ENCODE peak calls at places on chromosomes 2 and 18, in four cellular contexts. D is endodermal cell, H is PC-3, G is thyroid gland. L is an unnamed sample.

GRCh38 chr2:137173514-137173913 is 408.2 kb downstream of the THSD7B start:
- DNase-seq in D (peak; percentile 64), H (peak; percentile 78), G (no peak), L (no peak)

GRCh38 chr2:3870997-3871396 is 167.6 kb downstream of the DCDC2C start:
- DNase-seq in D (no peak), H (no peak), G (no peak), L (no peak)

GRCh38 chr18:60413944-60414547 is 41.5 kb upstream of the MC4R start:
- DNase-seq in D (peak; percentile 79), H (peak; percentile 53), G (no peak), L (no peak)

GRCh38 chr2:62313433-62314227 is 117.7 kb downstream of the B3GNT2 start:
- DNase-seq in D (no peak), H (no peak), G (no peak), L (no peak)

GRCh38 chr2:174329157-174329715 is 5.5 kb upstream of the SP9 start:
- DNase-seq in D (no peak), H (no peak), G (no peak), L (no peak)

GRCh38 chr2:217695033-217695520 is 307.7 kb downstream of the TNS1 start:
- DNase-seq in D (peak; percentile 0), H (peak; percentile 40), G (no peak), L (peak; percentile 88)

GRCh38 chr2:51085679-51086078 is 53.7 kb upstream of the NRXN1 start:
- DNase-seq in D (no peak), H (no peak), G (no peak), L (no peak)

GRCh38 chr2:112629823-112630222 is 15.9 kb upstream of the SLC20A1 start:
- DNase-seq in D (no peak), H (no peak), G (no peak), L (no peak)

GRCh38 chr18:62778976-62779869 is 63.9 kb downstream of the PHLPP1 start:
- DNase-seq in D (no peak), H (no peak), G (no peak), L (no peak)

GRCh38 chr2:63270717-63271116 is 220.1 kb downstream of the OTX1 start:
- DNase-seq in D (no peak), H (no peak), G (no peak), L (no peak)

GRCh38 chr2:60530660-60531276 is 22.7 kb downstream of the BCL11A start:
- DNase-seq in D (peak; percentile 68), H (peak; percentile 34), G (peak; percentile 85), L (no peak)

GRCh38 chr18:53319628-53320027 is 904.8 kb downstream of the MBD2 start:
- DNase-seq in D (no peak), H (no peak), G (no peak), L (no peak)

GRCh38 chr2:130341562-130342019 is 1.1 kb upstream of the IMP4 start:
- DNase-seq in D (no peak), H (peak; percentile 28), G (peak; percentile 42), L (no peak)

GRCh38 chr18:57542126-57542525 is 44.4 kb downstream of the FECH start:
- DNase-seq in D (no peak), H (peak; percentile 51), G (no peak), L (no peak)

GRCh38 chr2:11710210-11710609 is 36.2 kb upstream of the LPIN1 start:
- DNase-seq in D (no peak), H (peak; percentile 93), G (peak; percentile 44), L (no peak)

GRCh38 chr2:10289352-10289751 is 13.4 kb upstream of the HPCAL1 start:
- DNase-seq in D (no peak), H (no peak), G (no peak), L (no peak)

GRCh38 chr2:63649829-63650228 is 61.1 kb downstream of the MDH1 start:
- DNase-seq in D (no peak), H (no peak), G (no peak), L (no peak)

GRCh38 chr2:124755386-124755785 is 730.3 kb downstream of the CNTNAP5 start:
- DNase-seq in D (no peak), H (no peak), G (no peak), L (no peak)

GRCh38 chr2:158724803-158725271 is 70.3 kb upstream of the DAPL1 start:
- DNase-seq in D (peak; percentile 26), H (peak; percentile 93), G (peak; percentile 68), L (no peak)

GRCh38 chr2:26986576-26986975 is 16.1 kb downstream of the MAPRE3 start:
- DNase-seq in D (no peak), H (no peak), G (no peak), L (no peak)

GRCh38 chr2:72117718-72118117 is 29.9 kb downstream of the CYP26B1 start:
- DNase-seq in D (peak; percentile 19), H (no peak), G (no peak), L (no peak)

GRCh38 chr2:36459725-36460137 is 104.2 kb downstream of the CRIM1 start:
- DNase-seq in D (peak; percentile 84), H (peak; percentile 81), G (peak; percentile 74), L (no peak)

GRCh38 chr2:57575703-57576268 is 470.8 kb upstream of the VRK2 start:
- DNase-seq in D (no peak), H (no peak), G (no peak), L (no peak)

GRCh38 chr2:37634914-37635358 is 36.5 kb downstream of the CDC42EP3 start:
- DNase-seq in D (no peak), H (no peak), G (no peak), L (no peak)

GRCh38 chr2:210363261-210363660 is 48.3 kb upstream of the MYL1 start:
- DNase-seq in D (peak; percentile 57), H (peak; percentile 26), G (no peak), L (no peak)

GRCh38 chr2:103121106-103121505 is 359.3 kb downstream of the TMEM182 start:
- DNase-seq in D (peak; percentile 59), H (no peak), G (no peak), L (no peak)

GRCh38 chr2:38187416-38188127 is 111.6 kb upstream of the CYP1B1 start:
- DNase-seq in D (no peak), H (peak; percentile 23), G (peak; percentile 90), L (no peak)

GRCh38 chr2:42973771-42974170 is 181.4 kb upstream of the HAAO start:
- DNase-seq in D (no peak), H (no peak), G (no peak), L (no peak)

GRCh38 chr2:42975358-42975717 is 183.0 kb upstream of the HAAO start:
- DNase-seq in D (no peak), H (no peak), G (no peak), L (no peak)

GRCh38 chr2:42976400-42976799 is 184.0 kb upstream of the HAAO start:
- DNase-seq in D (no peak), H (no peak), G (no peak), L (no peak)

GRCh38 chr2:42974303-42974696 is 181.9 kb upstream of the HAAO start:
- DNase-seq in D (no peak), H (no peak), G (no peak), L (no peak)

GRCh38 chr2:42974697-42975357 is 182.4 kb upstream of the HAAO start:
- DNase-seq in D (peak; percentile 95), H (peak; percentile 66), G (peak; percentile 79), L (peak; percentile 90)
- TF ChIP-seq CTCF in D (peak; percentile 92), H (peak; percentile 88), G (peak; percentile 94), L (peak; percentile 91)

GRCh38 chr2:168247341-168248305 is at the start of gene STK39:
- DNase-seq in D (peak; percentile 94), H (peak; percentile 80), G (peak; percentile 77), L (peak; percentile 90)
- TF ChIP-seq CTCF in D (peak; percentile 49), H (peak; percentile 37), G (no peak), L (no peak)

GRCh38 chr2:216142540-216142939 is 33.4 kb downstream of the XRCC5 start:
- DNase-seq in D (no peak), H (no peak), G (no peak), L (no peak)

GRCh38 chr2:216144372-216144771 is 35.2 kb downstream of the XRCC5 start:
- DNase-seq in D (no peak), H (no peak), G (no peak), L (no peak)

GRCh38 chr2:216134958-216135541 is 25.9 kb downstream of the XRCC5 start:
- DNase-seq in D (no peak), H (no peak), G (no peak), L (no peak)

GRCh38 chr2:216144857-216145256 is 35.7 kb downstream of the XRCC5 start:
- DNase-seq in D (no peak), H (no peak), G (no peak), L (no peak)

GRCh38 chr2:216139884-216140283 is 30.7 kb downstream of the XRCC5 start:
- DNase-seq in D (peak; percentile 65), H (peak; percentile 43), G (peak; percentile 21), L (no peak)
- TF ChIP-seq CTCF in D (peak; percentile 77), H (peak; percentile 72), G (peak; percentile 19), L (peak; percentile 33)

DNA sequence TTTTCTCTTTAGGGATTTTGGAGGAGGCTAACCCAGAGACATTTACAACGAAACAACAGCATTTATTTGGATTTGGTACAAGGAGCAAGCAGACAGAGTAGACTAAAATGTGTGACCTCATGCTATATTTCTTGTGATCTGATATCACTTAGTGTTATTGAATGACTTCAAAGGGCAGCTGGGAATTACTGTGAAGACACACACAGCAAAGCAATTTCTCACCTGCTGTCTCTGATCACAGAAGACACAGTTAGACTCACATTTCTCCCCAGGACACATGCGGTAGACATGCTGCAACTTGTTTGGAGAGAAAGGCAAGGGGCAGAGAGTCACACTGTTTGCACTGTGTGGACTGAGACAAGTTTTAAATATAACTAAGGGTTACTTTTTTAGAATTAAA is 67.5 kb downstream of the LTBP1 start:
- DNase-seq in D (no peak), H (no peak), G (no peak), L (no peak)
- TF ChIP-seq CTCF in D (no peak), H (no peak), G (no peak), L (no peak)

GRCh38 chr2:160329196-160329595 is 129.1 kb upstream of the ITGB6 start:
- DNase-seq in D (no peak), H (no peak), G (no peak), L (no peak)

GRCh38 chr2:160331258-160332025 is 131.4 kb upstream of the ITGB6 start:
- DNase-seq in D (no peak), H (no peak), G (no peak), L (no peak)

GRCh38 chr2:160334028-160334729 is 134.1 kb upstream of the ITGB6 start:
- DNase-seq in D (no peak), H (peak; percentile 91), G (no peak), L (no peak)

GRCh38 chr2:160333324-160334027 is 133.4 kb upstream of the ITGB6 start:
- DNase-seq in D (peak; percentile 65), H (no peak), G (no peak), L (no peak)

GRCh38 chr2:160332318-160332717 is 132.2 kb upstream of the ITGB6 start:
- DNase-seq in D (peak; percentile 63), H (peak; percentile 37), G (no peak), L (no peak)
- TF ChIP-seq CTCF in D (peak; percentile 30), H (no peak), G (no peak), L (peak; percentile 14)

DNA sequence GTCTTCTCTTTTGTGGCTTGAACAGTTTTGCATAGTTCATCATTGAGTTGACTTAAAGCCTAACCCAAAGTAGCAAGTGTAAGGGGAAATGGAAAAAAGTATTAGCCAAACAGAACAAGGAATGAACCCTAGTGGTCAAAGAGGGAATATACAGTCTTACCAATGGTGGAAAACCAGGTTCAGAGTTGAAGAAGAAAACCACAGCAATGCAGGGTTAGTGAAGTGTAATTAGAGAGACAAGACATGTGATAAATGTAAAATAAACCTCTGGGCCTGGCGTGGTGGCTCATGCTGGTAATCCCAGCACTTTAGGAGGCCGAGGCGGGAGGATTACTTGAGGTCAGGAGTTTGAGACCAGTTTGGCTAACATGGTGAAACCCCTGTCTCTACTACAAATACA is 2.4 kb downstream of the TTN start:
- DNase-seq in D (no peak), H (peak; percentile 53), G (no peak), L (no peak)
- TF ChIP-seq CTCF in D (peak; percentile 80), H (peak; percentile 72), G (peak; percentile 17), L (peak; percentile 46)

L was measured in osteocyte.